ENCODE peak calls at places on chromosomes 4 and X, in six cellular contexts. One of them, this sample, is unnamed.
A peak's percentile ranks its signal among the peaks of the same experiment; 100 is the strongest.

GRCh38 chr4:150591904-150592303 is 10.0 kb downstream of the MAB21L2 start:
- DNase-seq in A172: no peak
- DNase-seq in EL: no peak
- DNase-seq in skeletal muscle cell: no peak
- DNase-seq in NCI-H1092: no peak
- DNase-seq in fibroblast of lung: no peak
- DNase-seq in this sample: no peak

GRCh38 chrX:131394384-131394783 is 105.3 kb upstream of the IGSF1 start:
- DNase-seq in A172: no peak
- DNase-seq in EL: no peak
- DNase-seq in skeletal muscle cell: no peak
- DNase-seq in NCI-H1092: no peak
- DNase-seq in fibroblast of lung: no peak
- DNase-seq in this sample: no peak

GRCh38 chrX:71935542-71935941 is 24.9 kb downstream of the NHSL2 start:
- DNase-seq in A172: no peak
- DNase-seq in EL: no peak
- DNase-seq in skeletal muscle cell: no peak
- DNase-seq in NCI-H1092: peak; percentile 79
- DNase-seq in fibroblast of lung: no peak
- DNase-seq in this sample: no peak

GRCh38 chrX:9342581-9343051 is 122.2 kb upstream of the TBL1X start:
- DNase-seq in A172: peak; percentile 61
- DNase-seq in EL: peak; percentile 82
- DNase-seq in skeletal muscle cell: no peak
- DNase-seq in NCI-H1092: peak; percentile 83
- DNase-seq in fibroblast of lung: peak; percentile 91
- DNase-seq in this sample: peak; percentile 69

GRCh38 chr4:83569967-83570366 is 34.1 kb downstream of the GPAT3 start:
- DNase-seq in A172: no peak
- DNase-seq in EL: no peak
- DNase-seq in skeletal muscle cell: no peak
- DNase-seq in NCI-H1092: no peak
- DNase-seq in fibroblast of lung: no peak
- DNase-seq in this sample: no peak

GRCh38 chrX:139297638-139298037 is 232.9 kb upstream of the F9 start:
- DNase-seq in A172: peak; percentile 0
- DNase-seq in EL: no peak
- DNase-seq in skeletal muscle cell: no peak
- DNase-seq in NCI-H1092: no peak
- DNase-seq in fibroblast of lung: no peak
- DNase-seq in this sample: no peak

GRCh38 chrX:111041018-111041462 is 55.0 kb upstream of the PAK3 start:
- DNase-seq in A172: peak; percentile 52
- DNase-seq in EL: peak; percentile 73
- DNase-seq in skeletal muscle cell: peak; percentile 83
- DNase-seq in NCI-H1092: peak; percentile 6
- DNase-seq in fibroblast of lung: peak; percentile 83
- DNase-seq in this sample: no peak

GRCh38 chr4:13611283-13611842 is 16.2 kb downstream of the BOD1L1 start:
- DNase-seq in A172: no peak
- DNase-seq in EL: no peak
- DNase-seq in skeletal muscle cell: peak; percentile 22
- DNase-seq in NCI-H1092: no peak
- DNase-seq in fibroblast of lung: peak; percentile 33
- DNase-seq in this sample: no peak

GRCh38 chrX:140342410-140342809 is 162.5 kb downstream of the SOX3 start:
- DNase-seq in A172: no peak
- DNase-seq in EL: no peak
- DNase-seq in skeletal muscle cell: no peak
- DNase-seq in NCI-H1092: no peak
- DNase-seq in fibroblast of lung: no peak
- DNase-seq in this sample: no peak

GRCh38 chr4:84966382-84967291 is at the start of gene WDFY3:
- DNase-seq in A172: peak; percentile 90
- DNase-seq in EL: peak; percentile 93
- DNase-seq in skeletal muscle cell: peak; percentile 77
- DNase-seq in NCI-H1092: peak; percentile 80
- DNase-seq in fibroblast of lung: peak; percentile 92
- DNase-seq in this sample: peak; percentile 72

GRCh38 chr4:152910521-152910920 is 25.6 kb upstream of the FHDC1 start:
- DNase-seq in A172: no peak
- DNase-seq in EL: no peak
- DNase-seq in skeletal muscle cell: no peak
- DNase-seq in NCI-H1092: no peak
- DNase-seq in fibroblast of lung: no peak
- DNase-seq in this sample: no peak

GRCh38 chr4:172985552-172985951 is 183.1 kb upstream of the GALNT7 start:
- DNase-seq in A172: peak; percentile 61
- DNase-seq in EL: no peak
- DNase-seq in skeletal muscle cell: no peak
- DNase-seq in NCI-H1092: no peak
- DNase-seq in fibroblast of lung: no peak
- DNase-seq in this sample: no peak

GRCh38 chr4:45662996-45663395 is 460.9 kb downstream of the GABRG1 start:
- DNase-seq in A172: peak; percentile 35
- DNase-seq in EL: no peak
- DNase-seq in skeletal muscle cell: no peak
- DNase-seq in NCI-H1092: no peak
- DNase-seq in fibroblast of lung: peak; percentile 87
- DNase-seq in this sample: peak; percentile 47

GRCh38 chr4:152385551-152385950 is 150.3 kb downstream of the FBXW7 start:
- DNase-seq in A172: no peak
- DNase-seq in EL: no peak
- DNase-seq in skeletal muscle cell: no peak
- DNase-seq in NCI-H1092: no peak
- DNase-seq in fibroblast of lung: peak; percentile 38
- DNase-seq in this sample: no peak

GRCh38 chr4:168119870-168120269 is 27.5 kb downstream of the ANXA10 start:
- DNase-seq in A172: no peak
- DNase-seq in EL: no peak
- DNase-seq in skeletal muscle cell: no peak
- DNase-seq in NCI-H1092: no peak
- DNase-seq in fibroblast of lung: peak; percentile 67
- DNase-seq in this sample: no peak

GRCh38 chrX:106707771-106708454 is 18.6 kb upstream of the RNF128 start:
- DNase-seq in A172: peak; percentile 69
- DNase-seq in EL: peak; percentile 80
- DNase-seq in skeletal muscle cell: peak; percentile 76
- DNase-seq in NCI-H1092: no peak
- DNase-seq in fibroblast of lung: peak; percentile 80
- DNase-seq in this sample: no peak

GRCh38 chrX:75230296-75230695 is 43.6 kb upstream of the UPRT start:
- DNase-seq in A172: no peak
- DNase-seq in EL: no peak
- DNase-seq in skeletal muscle cell: no peak
- DNase-seq in NCI-H1092: no peak
- DNase-seq in fibroblast of lung: no peak
- DNase-seq in this sample: no peak

GRCh38 chrX:131747173-131747572 is 203.3 kb downstream of the OR13H1 start:
- DNase-seq in A172: peak; percentile 75
- DNase-seq in EL: no peak
- DNase-seq in skeletal muscle cell: no peak
- DNase-seq in NCI-H1092: peak; percentile 86
- DNase-seq in fibroblast of lung: no peak
- DNase-seq in this sample: no peak

GRCh38 chr4:102759835-102760644 is 728 bp downstream of the MANBA start:
- DNase-seq in A172: peak; percentile 18
- DNase-seq in EL: peak; percentile 39
- DNase-seq in skeletal muscle cell: no peak
- DNase-seq in NCI-H1092: no peak
- DNase-seq in fibroblast of lung: peak; percentile 62
- DNase-seq in this sample: peak; percentile 15

GRCh38 chrX:130778773-130779172 is 124.2 kb downstream of the ENOX2 start:
- DNase-seq in A172: no peak
- DNase-seq in EL: peak; percentile 10
- DNase-seq in skeletal muscle cell: no peak
- DNase-seq in NCI-H1092: no peak
- DNase-seq in fibroblast of lung: no peak
- DNase-seq in this sample: no peak

GRCh38 chrX:152912121-152912520 is 14.3 kb downstream of the ZNF185 start:
- DNase-seq in A172: no peak
- DNase-seq in EL: no peak
- DNase-seq in skeletal muscle cell: no peak
- DNase-seq in NCI-H1092: no peak
- DNase-seq in fibroblast of lung: no peak
- DNase-seq in this sample: no peak

GRCh38 chrX:95058815-95059214 is 1384.8 kb downstream of the FAM133A start:
- DNase-seq in A172: peak; percentile 57
- DNase-seq in EL: peak; percentile 78
- DNase-seq in skeletal muscle cell: no peak
- DNase-seq in NCI-H1092: no peak
- DNase-seq in fibroblast of lung: peak; percentile 32
- DNase-seq in this sample: no peak

GRCh38 chr4:21948347-21949072 is at the start of gene KCNIP4:
- DNase-seq in A172: no peak
- DNase-seq in EL: peak; percentile 36
- DNase-seq in skeletal muscle cell: no peak
- DNase-seq in NCI-H1092: peak; percentile 20
- DNase-seq in fibroblast of lung: peak; percentile 27
- DNase-seq in this sample: peak; percentile 31

GRCh38 chrX:134886201-134886600 is 104.6 kb upstream of the SMIM10 start:
- DNase-seq in A172: peak; percentile 25
- DNase-seq in EL: peak; percentile 11
- DNase-seq in skeletal muscle cell: no peak
- DNase-seq in NCI-H1092: no peak
- DNase-seq in fibroblast of lung: no peak
- DNase-seq in this sample: no peak

GRCh38 chr4:158826057-158826456 is 57.2 kb downstream of the FNIP2 start:
- DNase-seq in A172: no peak
- DNase-seq in EL: no peak
- DNase-seq in skeletal muscle cell: no peak
- DNase-seq in NCI-H1092: no peak
- DNase-seq in fibroblast of lung: no peak
- DNase-seq in this sample: no peak

GRCh38 chrX:40057405-40057804 is 40.4 kb downstream of the BCOR start:
- DNase-seq in A172: no peak
- DNase-seq in EL: no peak
- DNase-seq in skeletal muscle cell: no peak
- DNase-seq in NCI-H1092: no peak
- DNase-seq in fibroblast of lung: no peak
- DNase-seq in this sample: no peak

GRCh38 chrX:151370906-151371305 is 26.1 kb upstream of the VMA21 start:
- DNase-seq in A172: no peak
- DNase-seq in EL: no peak
- DNase-seq in skeletal muscle cell: no peak
- DNase-seq in NCI-H1092: no peak
- DNase-seq in fibroblast of lung: no peak
- DNase-seq in this sample: no peak

GRCh38 chr4:145132521-145133098 is 34.5 kb downstream of the ABCE1 start:
- DNase-seq in A172: no peak
- DNase-seq in EL: peak; percentile 2
- DNase-seq in skeletal muscle cell: peak; percentile 9
- DNase-seq in NCI-H1092: no peak
- DNase-seq in fibroblast of lung: peak; percentile 26
- DNase-seq in this sample: no peak

GRCh38 chrX:141917801-141918200 is 14.1 kb downstream of the MAGEC1 start:
- DNase-seq in A172: no peak
- DNase-seq in EL: no peak
- DNase-seq in skeletal muscle cell: no peak
- DNase-seq in NCI-H1092: no peak
- DNase-seq in fibroblast of lung: no peak
- DNase-seq in this sample: no peak

This sample was measured in HTR-8/SVneo.